ENCODE peak calls at places on chromosomes 3 and 15, in four cellular contexts. K, N, E and Q are unnamed samples.

GRCh38 chr3:71641669-71642068 is 58.1 kb upstream of the FOXP1 start:
- DNase-seq in K (no peak), N (no peak), E (no peak), Q (no peak)

GRCh38 chr3:151156618-151157216 is 46.3 kb downstream of the GPR171 start:
- DNase-seq in K (peak), N (no peak), E (peak), Q (peak)

GRCh38 chr15:94951538-94951937 is 720.2 kb downstream of the MCTP2 start:
- DNase-seq in K (no peak), N (no peak), E (no peak), Q (no peak)

GRCh38 chr3:156509209-156510174 is 45.4 kb downstream of the SSR3 start:
- DNase-seq in K (peak), N (no peak), E (peak), Q (peak)

GRCh38 chr3:74273091-74273490 is 341.4 kb downstream of the CNTN3 start:
- DNase-seq in K (no peak), N (no peak), E (peak), Q (no peak)

GRCh38 chr3:64161481-64161952 is 63.7 kb downstream of the PRICKLE2 start:
- DNase-seq in K (peak), N (no peak), E (no peak), Q (no peak)

GRCh38 chr15:66750609-66751008 is 48.6 kb downstream of the SMAD6 start:
- DNase-seq in K (no peak), N (no peak), E (no peak), Q (no peak)

GRCh38 chr3:187016639-187017345 is 86.5 kb downstream of the ST6GAL1 start:
- DNase-seq in K (no peak), N (no peak), E (no peak), Q (no peak)

GRCh38 chr3:197007296-197007940 is 22.2 kb downstream of the MELTF start:
- DNase-seq in K (no peak), N (no peak), E (no peak), Q (no peak)

GRCh38 chr3:15492847-15493360 is 28.6 kb downstream of the COLQ start:
- DNase-seq in K (no peak), N (no peak), E (no peak), Q (no peak)

GRCh38 chr3:98731138-98731537 is 32.0 kb upstream of the ST3GAL6 start:
- DNase-seq in K (no peak), N (no peak), E (no peak), Q (no peak)